ENCODE peak calls at places on chromosomes 11 and 22, in five cellular contexts. X, G, F, O and T are unnamed samples.
A peak's percentile ranks its signal among the peaks of the same experiment; 100 is the strongest.

GRCh38 chr11:66420671-66421476 is at the start of gene NPAS4:
- DNase-seq in X (no peak), G (no peak), F (no peak), O (no peak), T (no peak)

GRCh38 chr11:115215694-115216615 is 288.3 kb downstream of the CADM1 start:
- DNase-seq in X (no peak), G (no peak), F (peak; percentile 29), O (no peak), T (peak; percentile 23)

GRCh38 chr11:3163241-3163981 is 1.7 kb downstream of the OSBPL5 start:
- DNase-seq in X (no peak), G (no peak), F (no peak), O (no peak), T (no peak)

GRCh38 chr11:334264-335033 is 13.8 kb upstream of the IFITM3 start:
- DNase-seq in X (peak; percentile 87), G (no peak), F (no peak), O (no peak), T (no peak)

GRCh38 chr11:119481667-119482400 is 58.9 kb upstream of the THY1 start:
- DNase-seq in X (no peak), G (no peak), F (no peak), O (no peak), T (no peak)

GRCh38 chr11:65274734-65275682 is 13.2 kb downstream of the POLA2 start:
- DNase-seq in X (peak; percentile 99), G (no peak), F (peak; percentile 53), O (peak; percentile 68), T (peak; percentile 75)

GRCh38 chr11:31873115-31873514 is 62.0 kb upstream of the PAX6 start:
- DNase-seq in X (no peak), G (no peak), F (no peak), O (no peak), T (peak; percentile 49)

GRCh38 chr11:9280655-9281301 is 15.6 kb upstream of the DENND5A start:
- DNase-seq in X (peak; percentile 78), G (no peak), F (peak; percentile 88), O (no peak), T (peak; percentile 50)

GRCh38 chr11:33987975-33988580 is 63.5 kb upstream of the CAPRIN1 start:
- DNase-seq in X (peak; percentile 91), G (no peak), F (peak; percentile 87), O (peak; percentile 79), T (peak; percentile 86)

GRCh38 chr11:3808846-3809623 is 675 bp downstream of the PGAP2 start:
- DNase-seq in X (peak; percentile 50), G (no peak), F (peak; percentile 82), O (peak; percentile 62), T (peak; percentile 82)

GRCh38 chr11:67663515-67664212 is 10.8 kb downstream of the ALDH3B2 start:
- DNase-seq in X (no peak), G (no peak), F (no peak), O (no peak), T (no peak)

GRCh38 chr22:49333206-49333605 is 494.5 kb downstream of the BRD1 start:
- DNase-seq in X (no peak), G (no peak), F (no peak), O (no peak), T (no peak)

GRCh38 chr11:93196816-93197382 is 892 bp downstream of the SLC36A4 start:
- DNase-seq in X (no peak), G (no peak), F (peak; percentile 9), O (peak; percentile 8), T (peak; percentile 10)

GRCh38 chr22:44389181-44389580 is 76.4 kb upstream of the SHISAL1 start:
- DNase-seq in X (no peak), G (no peak), F (no peak), O (no peak), T (no peak)

GRCh38 chr11:120756931-120757330 is 245.4 kb downstream of the GRIK4 start:
- DNase-seq in X (no peak), G (no peak), F (peak; percentile 23), O (no peak), T (no peak)

GRCh38 chr11:66316849-66317251 is at the start of gene CD248:
- DNase-seq in X (peak; percentile 94), G (no peak), F (no peak), O (no peak), T (no peak)

GRCh38 chr11:96704847-96705246 is 315.0 kb downstream of the JRKL start:
- DNase-seq in X (peak; percentile 39), G (no peak), F (no peak), O (no peak), T (no peak)
- TF ChIP-seq CTCF in X (no peak), G (no peak), F (no peak), O (no peak), T (no peak)

DNA sequence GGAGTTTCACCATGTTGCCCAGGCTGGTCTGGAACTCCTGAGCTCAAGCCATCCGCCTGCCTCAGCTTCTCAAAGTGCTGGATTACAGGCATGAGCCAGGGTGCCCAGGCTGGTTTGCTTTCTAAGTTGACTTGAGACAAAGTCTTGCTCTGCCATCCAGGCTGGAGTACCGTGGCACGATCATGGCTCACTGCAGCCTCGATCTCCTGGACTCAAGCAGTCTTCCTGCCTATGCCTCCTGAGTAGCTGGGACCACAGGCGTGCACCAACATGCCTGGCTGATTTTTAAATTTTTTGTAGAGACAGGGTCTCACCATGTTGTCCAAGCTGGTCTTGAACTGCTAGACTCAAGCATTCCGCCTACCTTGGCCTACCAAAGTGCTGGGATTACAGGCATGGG is 31.0 kb downstream of the SNU13 start:
- DNase-seq in X (no peak), G (no peak), F (no peak), O (no peak), T (no peak)
- TF ChIP-seq CTCF in X (no peak), G (no peak), F (no peak), O (no peak), T (no peak)

DNA sequence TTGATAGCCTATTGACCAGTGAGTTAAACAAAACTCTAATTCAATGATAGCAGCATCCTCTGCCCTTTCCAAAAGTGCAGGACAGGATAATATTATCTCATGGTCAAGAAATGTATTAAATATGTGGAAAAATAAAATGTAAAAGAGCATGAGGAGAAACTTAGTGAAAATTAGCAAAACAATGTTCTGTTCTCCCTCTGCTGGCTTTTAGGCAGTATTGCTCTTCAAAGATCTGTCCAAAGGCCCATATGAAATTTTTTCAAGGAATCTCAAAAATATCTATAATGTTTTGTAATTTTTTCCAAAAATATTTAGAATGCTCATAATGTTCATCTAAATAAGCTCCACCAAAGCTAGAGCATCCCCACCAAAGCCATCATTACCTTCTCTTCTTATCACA is 8.3 kb upstream of the ARL14EP start:
- DNase-seq in X (peak; percentile 15), G (no peak), F (peak; percentile 11), O (no peak), T (peak; percentile 25)
- TF ChIP-seq CTCF in X (peak; percentile 53), G (no peak), F (peak; percentile 43), O (peak; percentile 25), T (peak; percentile 65)

GRCh38 chr11:101428918-101429317 is 154.9 kb downstream of the TRPC6 start:
- DNase-seq in X (peak; percentile 29), G (no peak), F (peak; percentile 26), O (peak; percentile 29), T (peak; percentile 53)
- TF ChIP-seq CTCF in X (peak; percentile 39), G (peak; percentile 20), F (peak; percentile 50), O (peak; percentile 34), T (peak; percentile 67)

DNA sequence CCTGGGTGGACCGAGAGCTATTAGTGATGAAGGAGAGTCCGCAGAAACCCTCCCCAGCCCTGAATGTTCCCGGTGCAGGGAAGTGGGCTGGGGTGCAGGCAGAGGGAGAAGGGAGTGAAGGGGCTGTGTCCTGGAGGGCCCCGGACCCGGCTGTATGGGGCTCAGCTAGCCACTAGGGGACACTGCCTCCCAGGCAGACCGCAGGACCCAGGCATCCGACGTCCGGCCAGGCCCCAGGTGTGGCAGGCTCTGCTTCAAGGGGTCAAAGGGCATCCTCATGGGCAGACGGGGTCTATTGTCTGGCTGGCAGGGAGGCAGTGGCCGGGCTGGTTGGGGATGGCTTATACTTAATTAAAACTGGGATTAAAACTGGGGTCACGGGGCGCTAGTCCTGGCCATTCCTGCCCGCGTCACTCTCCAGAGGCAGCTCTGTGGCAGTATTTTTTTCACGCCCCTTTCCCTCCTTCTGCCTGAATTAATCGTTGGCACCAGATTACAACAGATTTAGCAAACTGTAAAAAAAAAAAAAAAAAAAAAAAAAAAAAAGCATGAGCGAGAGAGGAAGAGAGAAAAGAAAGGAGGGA is 5.0 kb downstream of the FLRT1 start:
- DNase-seq in X (no peak), G (no peak), F (peak; percentile 19), O (no peak), T (no peak)
- TF ChIP-seq CTCF in X (peak; percentile 39), G (no peak), F (peak; percentile 30), O (peak; percentile 21), T (peak; percentile 29)

DNA sequence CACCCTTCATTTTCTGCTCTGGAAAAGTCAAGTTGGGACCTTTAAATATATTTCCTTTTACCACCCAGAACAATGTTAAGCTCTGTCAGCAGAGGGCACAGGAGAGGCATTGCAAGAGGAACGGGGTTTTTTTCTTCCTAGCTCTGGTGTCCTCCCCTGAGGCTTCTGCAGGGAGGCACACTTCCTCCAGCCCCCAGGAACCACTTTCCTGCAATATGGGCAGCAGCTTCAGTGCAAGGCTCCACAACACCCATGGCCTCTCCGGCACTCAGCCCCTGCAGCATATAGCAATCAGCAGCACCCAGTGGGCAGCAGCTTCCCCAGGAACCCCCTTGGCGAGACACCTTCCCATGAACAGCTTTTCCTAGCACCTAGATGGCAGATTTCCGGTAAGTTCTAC is 101.4 kb downstream of the SYT9 start:
- DNase-seq in X (peak; percentile 30), G (no peak), F (peak; percentile 58), O (peak; percentile 22), T (peak; percentile 62)
- TF ChIP-seq CTCF in X (peak; percentile 45), G (peak; percentile 24), F (peak; percentile 64), O (peak; percentile 49), T (peak; percentile 74)